ENCODE peak calls at places on chromosomes 4 and X, in eight cellular contexts. T is astrocyte, D is endothelial cell of umbilical vein, C is PC-3, V is A549, H is mesendoderm, U is IMR-90, Y is GM23338. W is an unnamed sample.

GRCh38 chrX:72025236-72025770 is 106.4 kb downstream of the RTL5 start:
- DNase-seq in T (no peak), D (no peak), C (no peak), V (no peak), H (no peak), U (no peak), Y (no peak), W (no peak)

GRCh38 chr4:109879636-109880314 is 31.9 kb downstream of the LRIT3 start:
- DNase-seq in T (no peak), D (no peak), C (no peak), V (no peak), H (no peak), U (no peak), Y (no peak), W (no peak)

GRCh38 chrX:30275498-30275897 is 28.6 kb downstream of the MAGEB1 start:
- DNase-seq in T (no peak), D (peak), C (peak), V (no peak), H (peak), U (peak), Y (peak), W (no peak)

GRCh38 chr4:127709456-127709855 is 20.7 kb upstream of the SLC25A31 start:
- DNase-seq in T (peak), D (no peak), C (peak), V (no peak), H (no peak), U (no peak), Y (no peak), W (no peak)

GRCh38 chrX:44314259-44314734 is 29.2 kb downstream of the EFHC2 start:
- DNase-seq in T (peak), D (peak), C (peak), V (no peak), H (peak), U (peak), Y (no peak), W (peak)

GRCh38 chr4:161564230-161564834 is 599.5 kb downstream of the FSTL5 start:
- DNase-seq in T (no peak), D (peak), C (peak), V (no peak), H (no peak), U (peak), Y (peak), W (no peak)

GRCh38 chr4:184315675-184316359 is 98.1 kb upstream of the ENPP6 start:
- DNase-seq in T (no peak), D (no peak), C (no peak), V (no peak), H (no peak), U (no peak), Y (no peak), W (no peak)

GRCh38 chrX:123184199-123184857 is at the start of gene GRIA3:
- DNase-seq in T (peak), D (no peak), C (no peak), V (no peak), H (peak), U (no peak), Y (peak), W (no peak)

GRCh38 chr4:148747721-148748268 is 305.6 kb upstream of the NR3C2 start:
- DNase-seq in T (no peak), D (no peak), C (no peak), V (no peak), H (no peak), U (no peak), Y (no peak), W (no peak)

GRCh38 chr4:107991945-107992625 is 2.4 kb downstream of the HADH start:
- DNase-seq in T (peak), D (no peak), C (no peak), V (no peak), H (no peak), U (peak), Y (no peak), W (peak)

GRCh38 chr4:86596802-86597201 is 2.7 kb downstream of the PTPN13 start:
- DNase-seq in T (no peak), D (no peak), C (peak), V (no peak), H (no peak), U (peak), Y (no peak), W (no peak)

GRCh38 chrX:13059269-13059668 is 14.8 kb upstream of the FAM9C start:
- DNase-seq in T (no peak), D (no peak), C (no peak), V (no peak), H (no peak), U (no peak), Y (no peak), W (no peak)

GRCh38 chr4:15894393-15894792 is 44.1 kb downstream of the FGFBP1 start:
- DNase-seq in T (no peak), D (no peak), C (peak), V (no peak), H (no peak), U (no peak), Y (no peak), W (no peak)

GRCh38 chr4:15890246-15890829 is 48.2 kb downstream of the FGFBP1 start:
- DNase-seq in T (no peak), D (no peak), C (no peak), V (no peak), H (no peak), U (no peak), Y (no peak), W (no peak)

GRCh38 chr4:15893967-15894366 is 44.6 kb downstream of the FGFBP1 start:
- DNase-seq in T (peak), D (no peak), C (peak), V (peak), H (no peak), U (peak), Y (no peak), W (no peak)

GRCh38 chr4:15888515-15888914 is 50.0 kb downstream of the FGFBP1 start:
- DNase-seq in T (peak), D (no peak), C (no peak), V (no peak), H (no peak), U (peak), Y (no peak), W (no peak)

DNA sequence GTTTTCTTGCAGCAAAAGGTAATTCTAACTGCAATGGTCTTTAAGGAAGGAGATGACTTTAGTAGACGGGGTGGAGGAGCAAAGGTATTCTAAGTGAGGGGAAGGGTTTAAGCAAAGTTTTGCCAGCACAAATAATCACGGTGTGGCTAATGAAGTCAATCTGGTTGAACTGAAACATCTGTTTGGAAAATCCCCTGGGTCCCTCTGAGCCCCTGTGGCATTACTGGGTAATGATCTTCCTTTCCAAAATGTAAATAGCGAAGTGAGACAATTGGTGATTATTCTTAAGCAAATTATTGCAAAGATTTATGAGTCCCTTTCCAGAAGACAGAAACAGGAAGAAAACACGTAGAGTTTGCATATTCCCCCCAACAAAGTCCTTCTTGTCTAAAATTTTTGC is 47.2 kb downstream of the FGFBP1 start:
- DNase-seq in T (no peak), D (no peak), C (no peak), V (no peak), H (no peak), U (no peak), Y (no peak), W (no peak)
- H3K4me2 ChIP-seq in T (no peak), D (no peak), C (no peak), V (no peak), H (no peak), U (no peak), Y (no peak), W (no peak)

GRCh38 chrX:119482041-119482440 is 13.8 kb downstream of the SLC25A5 start:
- DNase-seq in T (no peak), D (no peak), C (no peak), V (no peak), H (no peak), U (no peak), Y (no peak), W (no peak)
- H3K4me2 ChIP-seq in T (peak), D (peak), C (peak), V (peak), H (no peak), U (peak), Y (peak), W (peak)

GRCh38 chr4:8537041-8537461 is 43.1 kb upstream of the GPR78 start:
- DNase-seq in T (peak), D (peak), C (peak), V (peak), H (no peak), U (peak), Y (no peak), W (no peak)
- H3K4me2 ChIP-seq in T (peak), D (peak), C (peak), V (peak), H (no peak), U (peak), Y (no peak), W (no peak)

GRCh38 chr4:68406479-68406859 is 40.8 kb upstream of the TMPRSS11E start:
- DNase-seq in T (no peak), D (no peak), C (no peak), V (no peak), H (no peak), U (no peak), Y (no peak), W (no peak)
- H3K4me2 ChIP-seq in T (no peak), D (no peak), C (no peak), V (no peak), H (peak), U (no peak), Y (peak), W (no peak)

DNA sequence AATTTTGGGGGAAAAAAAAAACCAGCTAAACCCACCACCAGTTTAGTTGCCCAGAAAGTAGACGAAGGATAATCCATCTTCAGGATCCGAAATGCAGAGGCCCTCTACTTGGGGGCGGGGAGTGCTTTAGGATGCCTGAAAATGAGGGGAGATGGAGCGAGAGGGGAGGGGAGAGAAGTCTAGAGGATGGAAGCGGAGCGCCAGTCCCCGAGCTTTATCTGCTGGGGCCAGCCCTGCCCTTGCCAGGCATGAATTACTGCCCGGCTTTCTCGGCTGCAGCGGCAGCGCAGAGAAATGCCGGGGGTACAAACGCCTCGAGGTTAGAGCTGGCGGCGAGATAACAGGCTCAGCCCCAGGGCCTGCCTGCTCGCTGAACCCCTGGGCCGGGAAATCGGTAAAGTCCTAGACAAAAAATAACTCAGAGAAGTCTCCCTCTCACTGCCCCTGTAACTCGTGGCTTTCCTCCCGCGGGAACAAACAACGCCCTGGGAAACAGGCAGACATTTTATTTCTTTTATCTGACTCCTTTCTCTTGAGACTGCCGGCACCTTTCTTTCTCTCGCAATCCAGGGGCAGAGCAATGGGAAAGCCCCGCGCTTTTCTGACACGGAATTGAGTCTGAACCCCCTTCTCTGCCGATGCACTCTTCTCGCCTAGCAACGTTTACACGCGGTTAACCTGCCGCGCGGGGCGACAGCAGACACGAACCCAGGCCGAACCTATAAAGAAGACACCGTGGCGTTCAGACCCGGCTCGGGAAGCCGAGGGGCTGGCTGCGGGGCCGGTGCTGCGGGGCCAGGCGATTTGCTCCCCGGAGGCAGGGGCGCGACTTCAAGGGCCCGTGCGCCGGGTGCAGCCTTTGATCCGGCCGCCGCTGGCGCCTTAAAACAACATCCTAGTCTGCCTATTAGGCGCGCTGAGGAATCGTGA is 3.1 kb upstream of the MSX1 start:
- DNase-seq in T (no peak), D (peak), C (peak), V (no peak), H (peak), U (no peak), Y (peak), W (no peak)
- H3K4me2 ChIP-seq in T (peak), D (no peak), C (peak), V (peak), H (peak), U (peak), Y (peak), W (no peak)